ENCODE peak calls at places on chromosomes 2 and 18, in six cellular contexts. M is T-helper 2 cell; H is stimulated activated CD8-positive, alpha-beta memory T cell treated with anti-CD3 and anti-CD28 coated beads, Interleukin-15, amount 100 ng/mL, for 4 hours; I is dermis microvascular lymphatic vessel endothelial cell; B is left ventricle myocardium inferior; C is iPS-NIHi11. V is an unnamed sample.

GRCh38 chr2:174888136-174888535 is 117.0 kb downstream of the CHN1 start:
- DNase-seq in I (no peak), M (no peak), H (no peak), C (no peak), B (no peak), V (no peak)

GRCh38 chr18:48028716-48029115 is 98.3 kb upstream of the SMAD2 start:
- DNase-seq in H (no peak), C (no peak), I (no peak), M (no peak), B (no peak), V (no peak)

GRCh38 chr18:394997-395383 is 105.5 kb downstream of the COLEC12 start:
- DNase-seq in M (no peak), B (no peak), C (no peak), I (no peak), H (no peak), V (peak)

GRCh38 chr2:237669628-237670351 is 42.4 kb downstream of the LRRFIP1 start:
- DNase-seq in H (no peak), I (peak), C (no peak), M (no peak), B (peak), V (no peak)

GRCh38 chr2:104502904-104503303 is 351.0 kb upstream of the POU3F3 start:
- DNase-seq in H (no peak), C (no peak), B (no peak), M (no peak), I (no peak), V (no peak)

GRCh38 chr2:164044637-164045036 is 308.8 kb upstream of the FIGN start:
- DNase-seq in I (no peak), M (no peak), H (no peak), C (no peak), B (peak), V (no peak)

GRCh38 chr2:161004379-161004778 is 155.8 kb upstream of the TANK start:
- DNase-seq in H (no peak), B (no peak), C (no peak), I (no peak), M (no peak), V (peak)

GRCh38 chr2:2859732-2860131 is 517.9 kb downstream of the EIPR1 start:
- DNase-seq in M (no peak), I (no peak), H (no peak), C (no peak), B (no peak), V (no peak)

GRCh38 chr2:66109419-66109818 is 325.5 kb upstream of the MEIS1 start:
- DNase-seq in H (no peak), I (no peak), B (no peak), M (no peak), C (no peak), V (no peak)

GRCh38 chr18:44536619-44537018 is 144.1 kb upstream of the SETBP1 start:
- DNase-seq in M (no peak), B (no peak), I (no peak), C (no peak), H (no peak), V (no peak)

GRCh38 chr2:139872032-139872431 is 1091.8 kb upstream of the NXPH2 start:
- DNase-seq in C (no peak), M (no peak), H (no peak), B (no peak), I (no peak), V (no peak)